ENCODE peak calls at places on chromosomes 1 and 21, in six cellular contexts. One of them, this sample, is unnamed.

GRCh38 chr1:70140343-70140742 is 65.0 kb downstream of the LRRC40 start:
- DNase-seq in choroid plexus epithelial cell: peak
- DNase-seq in fibroblast of pulmonary artery: peak
- DNase-seq in thoracic aorta: no peak
- DNase-seq in uterus: no peak
- DNase-seq in prostate gland: no peak
- DNase-seq in this sample: peak

GRCh38 chr21:39616373-39616772 is 3.6 kb downstream of the B3GALT5 start:
- DNase-seq in choroid plexus epithelial cell: no peak
- DNase-seq in fibroblast of pulmonary artery: no peak
- DNase-seq in thoracic aorta: no peak
- DNase-seq in uterus: no peak
- DNase-seq in prostate gland: no peak
- DNase-seq in this sample: no peak

GRCh38 chr1:117142200-117142599 is 20.7 kb upstream of the TRIM45 start:
- DNase-seq in choroid plexus epithelial cell: peak
- DNase-seq in fibroblast of pulmonary artery: no peak
- DNase-seq in thoracic aorta: no peak
- DNase-seq in uterus: no peak
- DNase-seq in prostate gland: no peak
- DNase-seq in this sample: no peak

GRCh38 chr21:46114963-46115362 is 17.1 kb downstream of the COL6A2 start:
- DNase-seq in choroid plexus epithelial cell: no peak
- DNase-seq in fibroblast of pulmonary artery: no peak
- DNase-seq in thoracic aorta: peak
- DNase-seq in uterus: no peak
- DNase-seq in prostate gland: no peak
- DNase-seq in this sample: peak

GRCh38 chr1:237640011-237640671 is 250.6 kb downstream of the ZP4 start:
- DNase-seq in choroid plexus epithelial cell: no peak
- DNase-seq in fibroblast of pulmonary artery: no peak
- DNase-seq in thoracic aorta: no peak
- DNase-seq in uterus: no peak
- DNase-seq in prostate gland: no peak
- DNase-seq in this sample: no peak

GRCh38 chr1:3693321-3693720 is 41.0 kb downstream of the TP73 start:
- DNase-seq in choroid plexus epithelial cell: no peak
- DNase-seq in fibroblast of pulmonary artery: no peak
- DNase-seq in thoracic aorta: no peak
- DNase-seq in uterus: no peak
- DNase-seq in prostate gland: no peak
- DNase-seq in this sample: no peak

GRCh38 chr1:153880024-153880423 is 42.7 kb downstream of the GATAD2B start:
- DNase-seq in choroid plexus epithelial cell: no peak
- DNase-seq in fibroblast of pulmonary artery: no peak
- DNase-seq in thoracic aorta: no peak
- DNase-seq in uterus: no peak
- DNase-seq in prostate gland: no peak
- DNase-seq in this sample: no peak

GRCh38 chr1:163315773-163316374 is 5.9 kb upstream of the NUF2 start:
- DNase-seq in choroid plexus epithelial cell: peak
- DNase-seq in fibroblast of pulmonary artery: peak
- DNase-seq in thoracic aorta: no peak
- DNase-seq in uterus: peak
- DNase-seq in prostate gland: no peak
- DNase-seq in this sample: peak

GRCh38 chr1:162905174-162905573 is 44.2 kb upstream of the CCDC190 start:
- DNase-seq in choroid plexus epithelial cell: peak
- DNase-seq in fibroblast of pulmonary artery: no peak
- DNase-seq in thoracic aorta: no peak
- DNase-seq in uterus: no peak
- DNase-seq in prostate gland: no peak
- DNase-seq in this sample: no peak

GRCh38 chr1:33237579-33237978 is 18.7 kb upstream of the ZNF362 start:
- DNase-seq in choroid plexus epithelial cell: no peak
- DNase-seq in fibroblast of pulmonary artery: no peak
- DNase-seq in thoracic aorta: no peak
- DNase-seq in uterus: no peak
- DNase-seq in prostate gland: no peak
- DNase-seq in this sample: no peak

GRCh38 chr1:67645495-67646144 is 39.4 kb upstream of the GADD45A start:
- DNase-seq in choroid plexus epithelial cell: peak
- DNase-seq in fibroblast of pulmonary artery: peak
- DNase-seq in thoracic aorta: no peak
- DNase-seq in uterus: peak
- DNase-seq in prostate gland: no peak
- DNase-seq in this sample: peak

GRCh38 chr1:8017495-8018310 is 8.4 kb downstream of the ERRFI1 start:
- DNase-seq in choroid plexus epithelial cell: peak
- DNase-seq in fibroblast of pulmonary artery: no peak
- DNase-seq in thoracic aorta: no peak
- DNase-seq in uterus: no peak
- DNase-seq in prostate gland: peak
- DNase-seq in this sample: peak

GRCh38 chr21:15742694-15743093 is 12.9 kb downstream of the USP25 start:
- DNase-seq in choroid plexus epithelial cell: no peak
- DNase-seq in fibroblast of pulmonary artery: no peak
- DNase-seq in thoracic aorta: no peak
- DNase-seq in uterus: no peak
- DNase-seq in prostate gland: no peak
- DNase-seq in this sample: no peak

GRCh38 chr21:43308101-43308500 is 118.8 kb downstream of the SIK1 start:
- DNase-seq in choroid plexus epithelial cell: no peak
- DNase-seq in fibroblast of pulmonary artery: no peak
- DNase-seq in thoracic aorta: no peak
- DNase-seq in uterus: no peak
- DNase-seq in prostate gland: no peak
- DNase-seq in this sample: no peak

GRCh38 chr1:22637952-22638445 is 1.6 kb downstream of the C1QA start:
- DNase-seq in choroid plexus epithelial cell: no peak
- DNase-seq in fibroblast of pulmonary artery: no peak
- DNase-seq in thoracic aorta: no peak
- DNase-seq in uterus: no peak
- DNase-seq in prostate gland: no peak
- DNase-seq in this sample: no peak

GRCh38 chr1:110004583-110004982 is 20.0 kb downstream of the AHCYL1 start:
- DNase-seq in choroid plexus epithelial cell: no peak
- DNase-seq in fibroblast of pulmonary artery: no peak
- DNase-seq in thoracic aorta: no peak
- DNase-seq in uterus: no peak
- DNase-seq in prostate gland: no peak
- DNase-seq in this sample: no peak

GRCh38 chr1:178262101-178262500 is 168.2 kb downstream of the RASAL2 start:
- DNase-seq in choroid plexus epithelial cell: peak
- DNase-seq in fibroblast of pulmonary artery: peak
- DNase-seq in thoracic aorta: no peak
- DNase-seq in uterus: no peak
- DNase-seq in prostate gland: no peak
- DNase-seq in this sample: no peak

GRCh38 chr1:151579436-151580225 is 32.2 kb upstream of the SNX27 start:
- DNase-seq in choroid plexus epithelial cell: peak
- DNase-seq in fibroblast of pulmonary artery: peak
- DNase-seq in thoracic aorta: no peak
- DNase-seq in uterus: no peak
- DNase-seq in prostate gland: no peak
- DNase-seq in this sample: no peak

GRCh38 chr1:111517464-111518225 is 14.2 kb upstream of the ADORA3 start:
- DNase-seq in choroid plexus epithelial cell: no peak
- DNase-seq in fibroblast of pulmonary artery: no peak
- DNase-seq in thoracic aorta: no peak
- DNase-seq in uterus: no peak
- DNase-seq in prostate gland: no peak
- DNase-seq in this sample: no peak

GRCh38 chr1:66552829-66553228 is 18.9 kb downstream of the SGIP1 start:
- DNase-seq in choroid plexus epithelial cell: peak
- DNase-seq in fibroblast of pulmonary artery: peak
- DNase-seq in thoracic aorta: no peak
- DNase-seq in uterus: no peak
- DNase-seq in prostate gland: no peak
- DNase-seq in this sample: no peak

GRCh38 chr1:42735056-42735455 is 5.0 kb downstream of the CLDN19 start:
- DNase-seq in choroid plexus epithelial cell: no peak
- DNase-seq in fibroblast of pulmonary artery: no peak
- DNase-seq in thoracic aorta: no peak
- DNase-seq in uterus: no peak
- DNase-seq in prostate gland: no peak
- DNase-seq in this sample: no peak

GRCh38 chr1:44606701-44607281 is 67.5 kb downstream of the TMEM53 start:
- DNase-seq in choroid plexus epithelial cell: no peak
- DNase-seq in fibroblast of pulmonary artery: no peak
- DNase-seq in thoracic aorta: no peak
- DNase-seq in uterus: no peak
- DNase-seq in prostate gland: no peak
- DNase-seq in this sample: no peak

GRCh38 chr1:87291107-87291506 is 37.6 kb upstream of the LMO4 start:
- DNase-seq in choroid plexus epithelial cell: peak
- DNase-seq in fibroblast of pulmonary artery: peak
- DNase-seq in thoracic aorta: no peak
- DNase-seq in uterus: no peak
- DNase-seq in prostate gland: no peak
- DNase-seq in this sample: no peak

GRCh38 chr21:39721885-39722284 is 23.1 kb upstream of the IGSF5 start:
- DNase-seq in choroid plexus epithelial cell: no peak
- DNase-seq in fibroblast of pulmonary artery: no peak
- DNase-seq in thoracic aorta: no peak
- DNase-seq in uterus: no peak
- DNase-seq in prostate gland: no peak
- DNase-seq in this sample: no peak

GRCh38 chr1:109539676-109540075 is at the start of gene GPR61:
- DNase-seq in choroid plexus epithelial cell: peak
- DNase-seq in fibroblast of pulmonary artery: no peak
- DNase-seq in thoracic aorta: no peak
- DNase-seq in uterus: no peak
- DNase-seq in prostate gland: no peak
- DNase-seq in this sample: peak

GRCh38 chr1:9281071-9281827 is 11.4 kb upstream of the SPSB1 start:
- DNase-seq in choroid plexus epithelial cell: peak
- DNase-seq in fibroblast of pulmonary artery: no peak
- DNase-seq in thoracic aorta: no peak
- DNase-seq in uterus: no peak
- DNase-seq in prostate gland: no peak
- DNase-seq in this sample: no peak

GRCh38 chr1:229098903-229099578 is 171.9 kb upstream of the RAB4A start:
- DNase-seq in choroid plexus epithelial cell: no peak
- DNase-seq in fibroblast of pulmonary artery: no peak
- DNase-seq in thoracic aorta: no peak
- DNase-seq in uterus: no peak
- DNase-seq in prostate gland: no peak
- DNase-seq in this sample: no peak

GRCh38 chr1:214076004-214076320 is 88.2 kb downstream of the PROX1 start:
- DNase-seq in choroid plexus epithelial cell: no peak
- DNase-seq in fibroblast of pulmonary artery: no peak
- DNase-seq in thoracic aorta: no peak
- DNase-seq in uterus: no peak
- DNase-seq in prostate gland: no peak
- DNase-seq in this sample: no peak

GRCh38 chr21:41170442-41170841 is 2.5 kb downstream of the BACE2 start:
- DNase-seq in choroid plexus epithelial cell: peak
- DNase-seq in fibroblast of pulmonary artery: peak
- DNase-seq in thoracic aorta: no peak
- DNase-seq in uterus: peak
- DNase-seq in prostate gland: no peak
- DNase-seq in this sample: no peak

GRCh38 chr1:227542153-227543120 is 20.9 kb upstream of the ZNF678 start:
- DNase-seq in choroid plexus epithelial cell: peak
- DNase-seq in fibroblast of pulmonary artery: peak
- DNase-seq in thoracic aorta: peak
- DNase-seq in uterus: peak
- DNase-seq in prostate gland: peak
- DNase-seq in this sample: peak
- H3K4me3 ChIP-seq in choroid plexus epithelial cell: peak
- H3K4me3 ChIP-seq in fibroblast of pulmonary artery: peak
- H3K4me3 ChIP-seq in thoracic aorta: peak
- H3K4me3 ChIP-seq in uterus: peak
- H3K4me3 ChIP-seq in prostate gland: peak
- H3K4me3 ChIP-seq in this sample: peak

DNA sequence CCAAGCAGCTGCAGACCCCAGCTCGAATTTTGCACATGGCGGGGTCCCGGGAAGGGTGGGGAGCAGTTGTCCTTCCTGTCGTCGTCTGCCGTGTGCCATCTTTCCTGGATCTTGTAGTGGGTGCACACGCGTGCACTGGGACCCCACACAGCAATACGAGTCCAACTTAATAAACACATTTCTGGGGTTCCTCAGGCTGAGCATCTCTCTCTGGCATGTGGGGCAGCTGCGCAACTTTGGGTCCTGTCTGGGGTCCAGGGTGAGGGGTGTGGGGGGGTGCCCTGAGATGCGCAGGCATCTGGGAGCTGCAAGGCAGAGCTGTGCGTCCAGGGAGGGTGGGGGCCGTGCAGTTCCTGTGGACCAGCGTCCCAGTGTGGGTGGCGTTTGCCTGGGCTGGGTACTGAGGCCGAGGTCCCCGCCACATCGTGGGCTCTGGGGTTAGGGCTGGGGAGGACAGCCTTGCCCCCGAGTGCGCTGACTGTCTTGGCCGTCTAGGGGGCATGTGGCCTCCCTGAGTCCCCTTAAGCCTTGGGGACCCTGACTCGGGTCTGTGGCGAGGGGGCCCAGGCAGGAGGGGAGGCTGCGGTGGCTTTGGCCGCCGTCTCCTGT is 652 bp upstream of the PLEKHN1 start:
- DNase-seq in choroid plexus epithelial cell: no peak
- DNase-seq in fibroblast of pulmonary artery: no peak
- DNase-seq in thoracic aorta: no peak
- DNase-seq in uterus: no peak
- DNase-seq in prostate gland: no peak
- DNase-seq in this sample: no peak
- H3K4me3 ChIP-seq in choroid plexus epithelial cell: no peak
- H3K4me3 ChIP-seq in fibroblast of pulmonary artery: no peak
- H3K4me3 ChIP-seq in thoracic aorta: peak
- H3K4me3 ChIP-seq in uterus: no peak
- H3K4me3 ChIP-seq in prostate gland: no peak
- H3K4me3 ChIP-seq in this sample: no peak

GRCh38 chr1:78080767-78081166 is 35.0 kb downstream of the GIPC2 start:
- DNase-seq in choroid plexus epithelial cell: no peak
- DNase-seq in fibroblast of pulmonary artery: no peak
- DNase-seq in thoracic aorta: no peak
- DNase-seq in uterus: no peak
- DNase-seq in prostate gland: no peak
- DNase-seq in this sample: no peak
- H3K4me3 ChIP-seq in choroid plexus epithelial cell: no peak
- H3K4me3 ChIP-seq in fibroblast of pulmonary artery: no peak
- H3K4me3 ChIP-seq in thoracic aorta: peak
- H3K4me3 ChIP-seq in uterus: no peak
- H3K4me3 ChIP-seq in prostate gland: no peak
- H3K4me3 ChIP-seq in this sample: peak

GRCh38 chr21:44456207-44456914 is 1.1 kb downstream of the LRRC3 start:
- DNase-seq in choroid plexus epithelial cell: no peak
- DNase-seq in fibroblast of pulmonary artery: no peak
- DNase-seq in thoracic aorta: no peak
- DNase-seq in uterus: no peak
- DNase-seq in prostate gland: no peak
- DNase-seq in this sample: no peak
- H3K4me3 ChIP-seq in choroid plexus epithelial cell: peak
- H3K4me3 ChIP-seq in fibroblast of pulmonary artery: peak
- H3K4me3 ChIP-seq in thoracic aorta: peak
- H3K4me3 ChIP-seq in uterus: peak
- H3K4me3 ChIP-seq in prostate gland: peak
- H3K4me3 ChIP-seq in this sample: peak

GRCh38 chr21:25566645-25567044 is 40.6 kb downstream of the MRPL39 start:
- DNase-seq in choroid plexus epithelial cell: no peak
- DNase-seq in fibroblast of pulmonary artery: no peak
- DNase-seq in thoracic aorta: no peak
- DNase-seq in uterus: no peak
- DNase-seq in prostate gland: no peak
- DNase-seq in this sample: no peak
- H3K4me3 ChIP-seq in choroid plexus epithelial cell: no peak
- H3K4me3 ChIP-seq in fibroblast of pulmonary artery: no peak
- H3K4me3 ChIP-seq in thoracic aorta: no peak
- H3K4me3 ChIP-seq in uterus: no peak
- H3K4me3 ChIP-seq in prostate gland: no peak
- H3K4me3 ChIP-seq in this sample: no peak

This sample was measured in adrenal gland.